ENCODE peak calls at places on chromosomes 4 and X, in seven cellular contexts. U is left ventricle myocardium superior; K is GM12865; Q is activated CD4-positive, alpha-beta T cell treated with anti-CD3 and anti-CD28 coated beads, Interleukin-2, amount 10 ng/mL, durations not matched to agents 7 days and 5 days; Z is stimulated activated CD8-positive, alpha-beta memory T cell treated with anti-CD3 and anti-CD28 coated beads, Interleukin-15, amount 100 ng/mL, for 24 hours; E is lower leg skin; D is fibroblast of the aortic adventitia. P is an unnamed sample.

GRCh38 chr4:23333556-23333945 is 556.3 kb downstream of the PPARGC1A start:
- DNase-seq in Z (no peak), U (no peak), E (no peak), K (peak), D (peak), Q (peak), P (no peak)

GRCh38 chr4:156946508-156947197 is 24.9 kb downstream of the PDGFC start:
- DNase-seq in E (peak), Q (no peak), U (no peak), K (no peak), Z (no peak), D (peak), P (no peak)

GRCh38 chrX:153984351-153985178 is 12.0 kb downstream of the TMEM187 start:
- DNase-seq in E (no peak), Z (no peak), K (peak), D (no peak), Q (peak), U (no peak), P (no peak)

GRCh38 chr4:151418856-151419255 is 9.9 kb downstream of the FHIP1A start:
- DNase-seq in E (no peak), Q (no peak), Z (no peak), K (no peak), U (no peak), D (no peak), P (no peak)

GRCh38 chr4:108637856-108638255 is 12.5 kb upstream of the OSTC start:
- DNase-seq in D (peak), Q (no peak), U (no peak), E (no peak), K (no peak), Z (no peak), P (no peak)

GRCh38 chrX:18353931-18354368 is 538 bp downstream of the SCML2 start:
- DNase-seq in Q (peak), E (no peak), U (peak), K (peak), D (no peak), Z (no peak), P (no peak)

GRCh38 chrX:72498782-72499181 is 73.9 kb downstream of the HDAC8 start:
- DNase-seq in E (no peak), Q (no peak), U (no peak), Z (no peak), D (no peak), K (peak), P (no peak)

GRCh38 chrX:115023139-115023538 is 5.7 kb upstream of the IL13RA2 start:
- DNase-seq in Q (no peak), Z (no peak), D (peak), E (no peak), K (no peak), U (no peak), P (no peak)

GRCh38 chr4:182918791-182919302 is 1.7 kb upstream of the DCTD start:
- DNase-seq in U (no peak), E (no peak), Q (peak), D (no peak), K (peak), Z (no peak), P (no peak)

GRCh38 chr4:3286335-3287175 is 6.3 kb upstream of the RGS12 start:
- DNase-seq in Z (no peak), E (no peak), K (peak), Q (no peak), U (no peak), D (no peak), P (no peak)

GRCh38 chrX:38335382-38335781 is 8.1 kb upstream of the RPGR start:
- DNase-seq in U (no peak), K (no peak), D (no peak), Z (no peak), E (no peak), Q (no peak), P (no peak)

GRCh38 chrX:153580700-153581386 is 18.1 kb downstream of the CCNQ start:
- DNase-seq in E (no peak), Z (no peak), U (peak), D (no peak), K (no peak), Q (peak), P (no peak)

GRCh38 chr4:16082038-16082423 is 1.8 kb downstream of the PROM1 start:
- DNase-seq in Z (no peak), K (no peak), E (no peak), D (no peak), Q (no peak), U (no peak), P (no peak)

GRCh38 chr4:87555751-87556619 is 26.8 kb upstream of the SPARCL1 start:
- DNase-seq in E (no peak), Q (no peak), Z (no peak), K (peak), D (peak), U (no peak), P (no peak)

GRCh38 chr4:108172780-108173598 is 4.3 kb upstream of the LEF1 start:
- DNase-seq in Z (peak), D (peak), E (no peak), U (peak), Q (peak), K (peak), P (no peak)

GRCh38 chr4:108018038-108018883 is 28.6 kb downstream of the HADH start:
- DNase-seq in Z (peak), U (peak), E (peak), K (peak), Q (peak), D (peak), P (peak)

GRCh38 chrX:119790977-119791436 is 423 bp downstream of the RPL39 start:
- DNase-seq in K (peak), U (no peak), Z (no peak), Q (peak), D (peak), E (peak), P (no peak)

GRCh38 chr4:137823007-137823406 is 290.7 kb upstream of the PCDH18 start:
- DNase-seq in E (no peak), Z (no peak), D (no peak), K (no peak), U (no peak), Q (no peak), P (no peak)

GRCh38 chrX:72130156-72130761 is 1.5 kb downstream of the RTL5 start:
- DNase-seq in D (no peak), K (no peak), E (no peak), U (no peak), Z (no peak), Q (no peak), P (no peak)

GRCh38 chr4:130639871-130640270 is 1543.9 kb downstream of the C4orf33 start:
- DNase-seq in Z (no peak), Q (no peak), D (no peak), E (no peak), K (no peak), U (no peak), P (no peak)

GRCh38 chrX:74009041-74009440 is 294.9 kb upstream of the ZCCHC13 start:
- DNase-seq in U (no peak), K (no peak), E (no peak), Q (no peak), D (no peak), Z (no peak), P (no peak)

GRCh38 chr4:179145746-179146530 is 1703.7 kb upstream of the AGA start:
- DNase-seq in Z (no peak), K (no peak), U (no peak), E (no peak), Q (no peak), D (no peak), P (no peak)

GRCh38 chr4:15906024-15906443 is 32.5 kb downstream of the FGFBP1 start:
- DNase-seq in D (no peak), Z (no peak), U (peak), E (peak), Q (no peak), K (peak), P (no peak)

GRCh38 chrX:2145672-2146412 is 354.9 kb downstream of the DHRSX start:
- DNase-seq in Q (no peak), U (no peak), D (no peak), E (no peak), Z (no peak), K (no peak), P (no peak)

GRCh38 chr4:85748654-85749053 is 273.7 kb downstream of the ARHGAP24 start:
- DNase-seq in D (peak), Q (no peak), U (no peak), K (no peak), Z (no peak), E (no peak), P (no peak)

GRCh38 chr4:167032876-167033275 is 201.4 kb downstream of the SPOCK3 start:
- DNase-seq in E (no peak), K (no peak), Z (no peak), U (no peak), D (peak), Q (no peak), P (no peak)

GRCh38 chrX:3244203-3244743 is 102.2 kb downstream of the MXRA5 start:
- DNase-seq in U (no peak), Z (no peak), K (no peak), Q (no peak), D (peak), E (no peak), P (no peak)

GRCh38 chr4:80331693-80332092 is 3.8 kb upstream of the CFAP299 start:
- DNase-seq in Q (no peak), Z (no peak), E (no peak), U (no peak), D (no peak), K (no peak), P (no peak)

GRCh38 chr4:165700855-165701254 is 172.2 kb upstream of the TLL1 start:
- DNase-seq in E (no peak), Z (no peak), Q (no peak), D (no peak), U (no peak), K (peak), P (no peak)

GRCh38 chrX:74449322-74449936 is 28.1 kb downstream of the SLC16A2 start:
- DNase-seq in K (no peak), E (no peak), U (no peak), D (peak), Q (peak), Z (no peak), P (no peak)

GRCh38 chr4:27678027-27678426 is 817.4 kb downstream of the STIM2 start:
- DNase-seq in Q (no peak), U (no peak), K (no peak), E (no peak), D (no peak), Z (no peak), P (no peak)

GRCh38 chr4:1248262-1249147 is at the start of gene CTBP1:
- DNase-seq in Z (peak), E (peak), D (peak), K (peak), U (peak), Q (peak), P (no peak)

GRCh38 chr4:102825261-102826071 is 1.9 kb downstream of the UBE2D3 start:
- DNase-seq in U (no peak), E (peak), Z (no peak), Q (peak), D (peak), K (peak), P (no peak)